ENCODE peak calls at places on chromosomes 13 and 19, in five cellular contexts. One of them, this sample, is unnamed.

GRCh38 chr13:20151016-20151415 is 9.8 kb downstream of the GJA3 start:
- DNase-seq in NB4: no peak
- DNase-seq in H1: no peak
- DNase-seq in A549: no peak
- DNase-seq in WTC11: no peak
- DNase-seq in this sample: no peak

GRCh38 chr19:32224371-32225244 is 120.8 kb upstream of the ZNF507 start:
- DNase-seq in NB4: peak; percentile 48
- DNase-seq in H1: peak; percentile 91
- DNase-seq in A549: peak; percentile 91
- DNase-seq in WTC11: peak; percentile 69
- DNase-seq in this sample: peak; percentile 94

GRCh38 chr13:21749410-21749809 is 78.5 kb downstream of the FGF9 start:
- DNase-seq in NB4: no peak
- DNase-seq in H1: no peak
- DNase-seq in A549: no peak
- DNase-seq in WTC11: no peak
- DNase-seq in this sample: no peak

GRCh38 chr19:55549500-55550320 is 4.4 kb upstream of the SBK3 start:
- DNase-seq in NB4: no peak
- DNase-seq in H1: peak; percentile 80
- DNase-seq in A549: peak; percentile 88
- DNase-seq in WTC11: peak; percentile 70
- DNase-seq in this sample: no peak

GRCh38 chr13:106612688-106613087 is 44.8 kb upstream of the ARGLU1 start:
- DNase-seq in NB4: peak; percentile 11
- DNase-seq in H1: no peak
- DNase-seq in A549: no peak
- DNase-seq in WTC11: no peak
- DNase-seq in this sample: no peak

GRCh38 chr13:26968431-26969335 is 202.9 kb downstream of the USP12 start:
- DNase-seq in NB4: peak; percentile 91
- DNase-seq in H1: no peak
- DNase-seq in A549: no peak
- DNase-seq in WTC11: no peak
- DNase-seq in this sample: no peak

GRCh38 chr19:45774765-45775164 is 5.7 kb upstream of the SIX5 start:
- DNase-seq in NB4: no peak
- DNase-seq in H1: peak; percentile 81
- DNase-seq in A549: peak; percentile 71
- DNase-seq in WTC11: peak; percentile 84
- DNase-seq in this sample: no peak

GRCh38 chr13:33180009-33180804 is 105.3 kb downstream of the STARD13 start:
- DNase-seq in NB4: no peak
- DNase-seq in H1: no peak
- DNase-seq in A549: no peak
- DNase-seq in WTC11: no peak
- DNase-seq in this sample: no peak

GRCh38 chr13:42041684-42042035 is 6.8 kb upstream of the DGKH start:
- DNase-seq in NB4: peak; percentile 5
- DNase-seq in H1: peak; percentile 71
- DNase-seq in A549: peak; percentile 61
- DNase-seq in WTC11: peak; percentile 60
- DNase-seq in this sample: peak; percentile 75

GRCh38 chr13:96243371-96243770 is 153.5 kb downstream of the HS6ST3 start:
- DNase-seq in NB4: no peak
- DNase-seq in H1: no peak
- DNase-seq in A549: no peak
- DNase-seq in WTC11: no peak
- DNase-seq in this sample: no peak

GRCh38 chr13:104204177-104204576 is 1138.0 kb upstream of the SLC10A2 start:
- DNase-seq in NB4: peak; percentile 24
- DNase-seq in H1: no peak
- DNase-seq in A549: no peak
- DNase-seq in WTC11: no peak
- DNase-seq in this sample: no peak

GRCh38 chr19:33268162-33268991 is 34.0 kb downstream of the CEBPA start:
- DNase-seq in NB4: peak; percentile 70
- DNase-seq in H1: no peak
- DNase-seq in A549: no peak
- DNase-seq in WTC11: no peak
- DNase-seq in this sample: no peak

GRCh38 chr13:30125422-30126073 is 181.8 kb downstream of the KATNAL1 start:
- DNase-seq in NB4: no peak
- DNase-seq in H1: no peak
- DNase-seq in A549: peak; percentile 31
- DNase-seq in WTC11: no peak
- DNase-seq in this sample: no peak

GRCh38 chr19:5045015-5045414 is 76.1 kb downstream of the KDM4B start:
- DNase-seq in NB4: no peak
- DNase-seq in H1: no peak
- DNase-seq in A549: no peak
- DNase-seq in WTC11: no peak
- DNase-seq in this sample: no peak

GRCh38 chr19:50427997-50428425 is 4.7 kb upstream of the MYBPC2 start:
- DNase-seq in NB4: no peak
- DNase-seq in H1: peak; percentile 84
- DNase-seq in A549: no peak
- DNase-seq in WTC11: peak; percentile 81
- DNase-seq in this sample: no peak

GRCh38 chr13:105998233-105998550 is 537.3 kb downstream of the EFNB2 start:
- DNase-seq in NB4: no peak
- DNase-seq in H1: no peak
- DNase-seq in A549: no peak
- DNase-seq in WTC11: no peak
- DNase-seq in this sample: no peak

GRCh38 chr13:43061496-43062280 is 38.3 kb downstream of the DNAJC15 start:
- DNase-seq in NB4: no peak
- DNase-seq in H1: no peak
- DNase-seq in A549: no peak
- DNase-seq in WTC11: no peak
- DNase-seq in this sample: no peak

GRCh38 chr13:41746259-41746658 is 214.7 kb downstream of the VWA8 start:
- DNase-seq in NB4: no peak
- DNase-seq in H1: no peak
- DNase-seq in A549: no peak
- DNase-seq in WTC11: no peak
- DNase-seq in this sample: no peak

GRCh38 chr13:31670831-31671617 is 68.3 kb upstream of the RXFP2 start:
- DNase-seq in NB4: no peak
- DNase-seq in H1: no peak
- DNase-seq in A549: no peak
- DNase-seq in WTC11: no peak
- DNase-seq in this sample: peak; percentile 47

GRCh38 chr19:57559008-57559403 is 657 bp downstream of the ZNF550 start:
- DNase-seq in NB4: peak; percentile 52
- DNase-seq in H1: no peak
- DNase-seq in A549: peak; percentile 38
- DNase-seq in WTC11: peak; percentile 18
- DNase-seq in this sample: peak; percentile 54

GRCh38 chr13:30108216-30108912 is 199.0 kb downstream of the KATNAL1 start:
- DNase-seq in NB4: no peak
- DNase-seq in H1: no peak
- DNase-seq in A549: no peak
- DNase-seq in WTC11: no peak
- DNase-seq in this sample: no peak

GRCh38 chr13:70098669-70099068 is 9.0 kb upstream of the ATXN8OS start:
- DNase-seq in NB4: peak; percentile 10
- DNase-seq in H1: no peak
- DNase-seq in A549: no peak
- DNase-seq in WTC11: no peak
- DNase-seq in this sample: peak; percentile 8

GRCh38 chr19:38062959-38063786 is 156.2 kb downstream of the SIPA1L3 start:
- DNase-seq in NB4: no peak
- DNase-seq in H1: no peak
- DNase-seq in A549: no peak
- DNase-seq in WTC11: no peak
- DNase-seq in this sample: peak; percentile 87

GRCh38 chr13:59356607-59357006 is 807.1 kb downstream of the DIAPH3 start:
- DNase-seq in NB4: no peak
- DNase-seq in H1: no peak
- DNase-seq in A549: no peak
- DNase-seq in WTC11: no peak
- DNase-seq in this sample: no peak

GRCh38 chr13:59358014-59358413 is 805.7 kb downstream of the DIAPH3 start:
- DNase-seq in NB4: no peak
- DNase-seq in H1: no peak
- DNase-seq in A549: no peak
- DNase-seq in WTC11: no peak
- DNase-seq in this sample: no peak

GRCh38 chr13:59360916-59361315 is 802.8 kb downstream of the DIAPH3 start:
- DNase-seq in NB4: no peak
- DNase-seq in H1: no peak
- DNase-seq in A549: no peak
- DNase-seq in WTC11: no peak
- DNase-seq in this sample: no peak

GRCh38 chr13:59363950-59364349 is 799.8 kb downstream of the DIAPH3 start:
- DNase-seq in NB4: no peak
- DNase-seq in H1: no peak
- DNase-seq in A549: no peak
- DNase-seq in WTC11: no peak
- DNase-seq in this sample: peak; percentile 27

GRCh38 chr13:59360108-59360507 is 803.6 kb downstream of the DIAPH3 start:
- DNase-seq in NB4: peak; percentile 30
- DNase-seq in H1: no peak
- DNase-seq in A549: no peak
- DNase-seq in WTC11: no peak
- DNase-seq in this sample: no peak
- TF ChIP-seq MAX in NB4: no peak
- TF ChIP-seq MAX in H1: no peak
- TF ChIP-seq MAX in A549: no peak
- TF ChIP-seq MAX in WTC11: no peak
- TF ChIP-seq MAX in this sample: no peak

DNA sequence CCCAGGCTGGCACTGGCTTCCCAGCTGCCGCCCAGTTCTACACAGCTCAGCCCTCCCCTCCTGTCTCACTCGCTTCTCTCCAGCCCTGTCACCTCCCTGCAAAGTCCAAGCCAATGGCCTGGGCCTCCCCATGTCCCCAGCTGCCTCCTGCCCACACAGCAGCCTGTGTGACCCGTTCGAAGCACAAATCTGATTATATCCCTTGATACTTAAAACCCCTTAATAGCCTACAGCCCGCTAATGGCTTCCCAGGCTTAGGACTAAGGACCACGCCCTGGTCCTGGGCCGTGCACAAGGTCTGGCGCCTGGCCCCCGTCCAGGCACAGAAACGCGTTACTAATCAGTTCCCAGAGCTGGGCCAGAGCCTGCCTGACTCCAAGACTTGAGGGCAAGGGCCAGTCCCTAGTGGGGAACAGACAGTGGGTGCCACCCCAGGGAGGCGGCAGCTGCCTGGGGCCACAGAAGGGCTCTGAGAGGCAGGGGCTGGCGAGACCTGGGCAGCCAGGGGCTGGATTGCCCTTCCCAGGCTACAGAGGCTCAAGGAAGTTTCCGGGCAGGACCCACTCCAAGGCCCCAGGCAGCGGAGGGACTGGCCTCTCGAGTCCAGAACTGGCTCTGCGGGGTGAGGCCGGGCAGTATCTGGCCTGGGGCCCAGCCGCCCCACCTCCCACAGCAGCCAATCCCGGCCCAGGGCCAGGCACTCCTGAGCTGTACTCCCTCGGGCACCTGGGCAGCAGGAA is 10.4 kb downstream of the XAB2 start:
- DNase-seq in NB4: no peak
- DNase-seq in H1: no peak
- DNase-seq in A549: no peak
- DNase-seq in WTC11: no peak
- DNase-seq in this sample: peak; percentile 87
- TF ChIP-seq MAX in NB4: no peak
- TF ChIP-seq MAX in H1: no peak
- TF ChIP-seq MAX in A549: no peak
- TF ChIP-seq MAX in WTC11: no peak
- TF ChIP-seq MAX in this sample: no peak

DNA sequence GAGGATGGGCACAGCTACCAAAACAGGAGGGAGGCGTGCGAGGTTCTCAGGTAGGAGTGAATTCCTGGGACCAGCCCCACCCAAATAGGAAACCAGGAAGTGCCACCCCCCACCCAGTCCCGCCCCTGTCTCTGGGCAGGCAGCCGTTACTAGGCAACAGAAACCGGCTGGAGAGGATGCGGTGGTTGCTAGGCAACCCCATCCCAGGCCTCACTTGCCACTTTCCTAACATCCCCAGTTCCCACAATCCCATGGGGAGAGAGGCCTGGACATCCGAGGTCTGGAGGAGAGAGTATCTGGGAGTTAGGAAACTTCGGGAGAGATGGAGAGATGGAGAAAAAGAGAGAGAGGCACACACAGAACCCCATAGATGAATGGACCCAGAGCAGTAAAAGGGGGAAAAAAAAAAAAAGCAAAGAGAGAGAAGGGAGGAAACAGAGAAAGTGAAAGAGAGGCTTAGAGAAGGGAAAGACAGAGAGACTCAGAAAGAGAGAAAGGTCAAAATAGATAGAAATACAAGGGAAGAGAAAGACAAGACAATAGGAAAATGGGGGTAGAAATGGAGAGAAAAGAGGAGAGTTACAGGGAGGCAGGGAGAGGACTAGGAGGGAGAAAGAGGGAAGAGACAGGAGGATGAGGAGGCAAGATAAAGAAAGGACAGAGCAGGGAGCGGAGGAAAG is 3.8 kb downstream of the GRIK5 start:
- DNase-seq in NB4: no peak
- DNase-seq in H1: peak; percentile 54
- DNase-seq in A549: no peak
- DNase-seq in WTC11: peak; percentile 63
- DNase-seq in this sample: peak; percentile 97
- TF ChIP-seq MAX in NB4: no peak
- TF ChIP-seq MAX in H1: no peak
- TF ChIP-seq MAX in A549: no peak
- TF ChIP-seq MAX in WTC11: no peak
- TF ChIP-seq MAX in this sample: no peak

GRCh38 chr19:2223391-2223790 is 12.7 kb downstream of the PLEKHJ1 start:
- DNase-seq in NB4: no peak
- DNase-seq in H1: no peak
- DNase-seq in A549: no peak
- DNase-seq in WTC11: no peak
- DNase-seq in this sample: no peak

GRCh38 chr19:2221250-2221831 is 14.8 kb downstream of the PLEKHJ1 start:
- DNase-seq in NB4: peak; percentile 25
- DNase-seq in H1: no peak
- DNase-seq in A549: no peak
- DNase-seq in WTC11: no peak
- DNase-seq in this sample: peak; percentile 75

GRCh38 chr19:2223959-2224358 is 12.2 kb downstream of the PLEKHJ1 start:
- DNase-seq in NB4: peak; percentile 33
- DNase-seq in H1: no peak
- DNase-seq in A549: no peak
- DNase-seq in WTC11: no peak
- DNase-seq in this sample: no peak

GRCh38 chr19:2219726-2220125 is 16.4 kb downstream of the PLEKHJ1 start:
- DNase-seq in NB4: no peak
- DNase-seq in H1: no peak
- DNase-seq in A549: no peak
- DNase-seq in WTC11: no peak
- DNase-seq in this sample: no peak

DNA sequence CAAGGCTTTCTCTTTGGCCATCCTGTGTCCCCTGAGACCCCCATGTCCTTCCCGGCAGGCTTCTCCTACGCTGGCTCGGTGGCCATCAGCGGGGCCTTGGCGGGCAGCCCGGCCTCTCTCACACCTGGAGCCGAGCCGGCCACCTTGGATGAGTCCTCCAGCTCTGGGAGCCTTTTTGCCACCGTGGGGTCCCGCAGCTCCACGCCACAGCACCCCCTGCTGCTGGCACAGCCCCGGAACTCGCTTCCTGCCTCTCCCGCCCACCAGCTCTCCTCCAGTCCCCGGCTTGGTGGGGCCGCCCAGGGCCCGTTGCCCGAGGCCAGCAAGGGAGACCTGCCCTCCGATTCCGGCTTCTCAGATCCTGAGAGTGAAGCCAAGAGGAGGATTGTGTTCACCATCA is 14.2 kb downstream of the PLEKHJ1 start:
- DNase-seq in NB4: no peak
- DNase-seq in H1: no peak
- DNase-seq in A549: no peak
- DNase-seq in WTC11: no peak
- DNase-seq in this sample: peak; percentile 70
- TF ChIP-seq MAX in NB4: no peak
- TF ChIP-seq MAX in H1: no peak
- TF ChIP-seq MAX in A549: no peak
- TF ChIP-seq MAX in WTC11: no peak
- TF ChIP-seq MAX in this sample: no peak